ENCODE peak calls at places on chromosomes 5 and 9, in four cellular contexts. One of them, this sample, is unnamed.

GRCh38 chr5:50595199-50595598 is 71.2 kb upstream of the PARP8 start:
- DNase-seq in transverse colon: no peak
- DNase-seq in hippocampal formation: no peak
- DNase-seq in naive thymus-derived CD8-positive, alpha-beta T cell: no peak
- DNase-seq in this sample: no peak

GRCh38 chr5:173457482-173457881 is 129.3 kb upstream of the STC2 start:
- DNase-seq in hippocampal formation: no peak
- DNase-seq in naive thymus-derived CD8-positive, alpha-beta T cell: no peak
- DNase-seq in transverse colon: no peak
- DNase-seq in this sample: no peak

GRCh38 chr5:140010798-140011197 is 32.3 kb downstream of the NRG2 start:
- DNase-seq in hippocampal formation: no peak
- DNase-seq in naive thymus-derived CD8-positive, alpha-beta T cell: no peak
- DNase-seq in transverse colon: no peak
- DNase-seq in this sample: no peak

GRCh38 chr9:129202613-129203555 is 24.8 kb upstream of the IER5L start:
- DNase-seq in transverse colon: peak
- DNase-seq in hippocampal formation: peak
- DNase-seq in naive thymus-derived CD8-positive, alpha-beta T cell: peak
- DNase-seq in this sample: peak

GRCh38 chr5:76804266-76804665 is 14.6 kb upstream of the F2RL1 start:
- DNase-seq in naive thymus-derived CD8-positive, alpha-beta T cell: no peak
- DNase-seq in hippocampal formation: no peak
- DNase-seq in transverse colon: no peak
- DNase-seq in this sample: no peak

GRCh38 chr5:104513194-104513602 is 950.6 kb upstream of the NUDT12 start:
- DNase-seq in naive thymus-derived CD8-positive, alpha-beta T cell: no peak
- DNase-seq in hippocampal formation: no peak
- DNase-seq in transverse colon: no peak
- DNase-seq in this sample: peak

GRCh38 chr5:80254767-80255424 is 952 bp downstream of the SERINC5 start:
- DNase-seq in hippocampal formation: no peak
- DNase-seq in transverse colon: no peak
- DNase-seq in naive thymus-derived CD8-positive, alpha-beta T cell: peak
- DNase-seq in this sample: no peak

GRCh38 chr5:61232490-61232889 is 70.2 kb upstream of the SMIM15 start:
- DNase-seq in hippocampal formation: no peak
- DNase-seq in transverse colon: no peak
- DNase-seq in naive thymus-derived CD8-positive, alpha-beta T cell: no peak
- DNase-seq in this sample: no peak